ENCODE peak calls at places on chromosomes 4 and X, in seven cellular contexts. U, S, O, E, N, B and Q are unnamed samples.

GRCh38 chr4:55386073-55386472 is 9.7 kb upstream of the TMEM165 start:
- DNase-seq in U (no peak), S (no peak), O (peak; percentile 46), E (no peak), N (no peak), B (no peak), Q (peak; percentile 44)

GRCh38 chrX:30888526-30889146 is 418 bp downstream of the TAB3 start:
- DNase-seq in U (no peak), S (peak; percentile 3), O (peak; percentile 14), E (no peak), N (peak; percentile 8), B (no peak), Q (peak; percentile 14)

GRCh38 chr4:55348436-55348835 is 2.4 kb downstream of the SRD5A3 start:
- DNase-seq in U (no peak), S (no peak), O (no peak), E (no peak), N (no peak), B (peak; percentile 92), Q (no peak)

GRCh38 chr4:151931563-151931962 is 170.8 kb upstream of the GATB start:
- DNase-seq in U (no peak), S (no peak), O (no peak), E (no peak), N (no peak), B (no peak), Q (no peak)

GRCh38 chr4:52425751-52426326 is 233.3 kb downstream of the USP46 start:
- DNase-seq in U (no peak), S (no peak), O (no peak), E (no peak), N (no peak), B (no peak), Q (no peak)

GRCh38 chr4:86451560-86452322 is 91.9 kb upstream of the MAPK10 start:
- DNase-seq in U (no peak), S (no peak), O (peak; percentile 41), E (no peak), N (no peak), B (no peak), Q (no peak)

GRCh38 chrX:46485897-46486296 is 59.3 kb downstream of the ZNF674 start:
- DNase-seq in U (no peak), S (peak; percentile 0), O (no peak), E (no peak), N (peak; percentile 15), B (no peak), Q (no peak)

GRCh38 chr4:48138936-48139335 is 4.9 kb upstream of the TXK start:
- DNase-seq in U (no peak), S (peak; percentile 75), O (no peak), E (no peak), N (no peak), B (no peak), Q (no peak)

GRCh38 chrX:107054978-107055377 is 55.0 kb upstream of the MORC4 start:
- DNase-seq in U (no peak), S (no peak), O (no peak), E (no peak), N (no peak), B (no peak), Q (no peak)

GRCh38 chrX:40663880-40664630 is 16.7 kb upstream of the CXorf38 start:
- DNase-seq in U (no peak), S (no peak), O (peak; percentile 44), E (no peak), N (no peak), B (no peak), Q (peak; percentile 43)

GRCh38 chr4:30722916-30723270 is 2.7 kb downstream of the PCDH7 start:
- DNase-seq in U (no peak), S (no peak), O (no peak), E (no peak), N (no peak), B (no peak), Q (no peak)

GRCh38 chr4:83771113-83771705 is 235.3 kb downstream of the GPAT3 start:
- DNase-seq in U (no peak), S (no peak), O (peak; percentile 65), E (no peak), N (no peak), B (no peak), Q (peak; percentile 47)

GRCh38 chrX:124362072-124362471 is 15.7 kb downstream of the SH2D1A start:
- DNase-seq in U (no peak), S (no peak), O (no peak), E (no peak), N (no peak), B (no peak), Q (no peak)

GRCh38 chrX:118459494-118459893 is 36.1 kb upstream of the DOCK11 start:
- DNase-seq in U (no peak), S (peak; percentile 31), O (peak; percentile 60), E (no peak), N (no peak), B (no peak), Q (peak; percentile 36)

GRCh38 chr4:178598672-178599071 is 1156.4 kb upstream of the AGA start:
- DNase-seq in U (no peak), S (no peak), O (no peak), E (no peak), N (no peak), B (no peak), Q (no peak)

GRCh38 chrX:56762707-56763555 is 33.9 kb downstream of the NBDY start:
- DNase-seq in U (no peak), S (no peak), O (no peak), E (no peak), N (no peak), B (no peak), Q (no peak)

GRCh38 chr4:28709821-28710330 is 1849.2 kb downstream of the STIM2 start:
- DNase-seq in U (no peak), S (no peak), O (peak; percentile 3), E (no peak), N (no peak), B (no peak), Q (no peak)

GRCh38 chrX:63930140-63930539 is 145.1 kb upstream of the ARHGEF9 start:
- DNase-seq in U (no peak), S (no peak), O (no peak), E (no peak), N (no peak), B (no peak), Q (no peak)

GRCh38 chr4:184238072-184238743 is 20.5 kb upstream of the ENPP6 start:
- DNase-seq in U (no peak), S (no peak), O (no peak), E (no peak), N (no peak), B (no peak), Q (no peak)

GRCh38 chrX:2445662-2446623 is 54.8 kb downstream of the DHRSX start:
- DNase-seq in U (no peak), S (no peak), O (no peak), E (no peak), N (no peak), B (no peak), Q (no peak)

GRCh38 chr4:57139783-57140182 is 29.6 kb upstream of the IGFBP7 start:
- DNase-seq in U (no peak), S (no peak), O (no peak), E (no peak), N (no peak), B (no peak), Q (no peak)

GRCh38 chr4:122876456-122876855 is 45.9 kb downstream of the NUDT6 start:
- DNase-seq in U (no peak), S (no peak), O (no peak), E (no peak), N (no peak), B (no peak), Q (no peak)

GRCh38 chr4:3293410-3294391 is 880 bp downstream of the RGS12 start:
- DNase-seq in U (no peak), S (no peak), O (no peak), E (no peak), N (no peak), B (no peak), Q (peak; percentile 31)

GRCh38 chr4:15482842-15483241 is 13.2 kb downstream of the CC2D2A start:
- DNase-seq in U (no peak), S (no peak), O (peak; percentile 25), E (no peak), N (no peak), B (no peak), Q (no peak)

GRCh38 chrX:108712886-108713285 is 23.5 kb downstream of the IRS4 start:
- DNase-seq in U (no peak), S (no peak), O (no peak), E (no peak), N (no peak), B (no peak), Q (no peak)

GRCh38 chrX:103215037-103215767 is at the start of gene BEX4:
- DNase-seq in U (peak; percentile 31), S (peak; percentile 76), O (peak; percentile 77), E (peak; percentile 66), N (peak; percentile 71), B (peak; percentile 60), Q (peak; percentile 77)

GRCh38 chrX:21487832-21488231 is 113.6 kb downstream of the CNKSR2 start:
- DNase-seq in U (no peak), S (no peak), O (peak; percentile 1), E (no peak), N (no peak), B (peak; percentile 66), Q (peak; percentile 64)

GRCh38 chr4:66693694-66694093 is 851.6 kb downstream of the CENPC start:
- DNase-seq in U (no peak), S (no peak), O (peak; percentile 51), E (no peak), N (no peak), B (no peak), Q (no peak)

GRCh38 chr4:27010334-27010940 is 149.8 kb downstream of the STIM2 start:
- DNase-seq in U (no peak), S (peak; percentile 46), O (peak; percentile 79), E (peak; percentile 26), N (peak; percentile 35), B (peak; percentile 9), Q (peak; percentile 79)

GRCh38 chrX:135516376-135516775 is 4.1 kb upstream of the INTS6L start:
- DNase-seq in U (no peak), S (no peak), O (no peak), E (no peak), N (no peak), B (no peak), Q (no peak)

GRCh38 chr4:8401665-8402064 is 38.9 kb downstream of the ACOX3 start:
- DNase-seq in U (no peak), S (no peak), O (no peak), E (no peak), N (no peak), B (no peak), Q (no peak)